ENCODE peak calls at places on chromosome 2, in six cellular contexts. S, X, O, N, G and U are unnamed samples.

GRCh38 chr2:207871911-207872310 is 102.2 kb upstream of the FZD5 start:
- DNase-seq in S (no peak), X (no peak), O (no peak), N (no peak), G (no peak), U (no peak)

GRCh38 chr2:241922396-241922795 is 52.9 kb downstream of the RTP5 start:
- DNase-seq in S (no peak), X (no peak), O (no peak), N (no peak), G (no peak), U (no peak)

GRCh38 chr2:25164526-25164925 is 3.9 kb downstream of the POMC start:
- DNase-seq in S (no peak), X (no peak), O (no peak), N (no peak), G (no peak), U (no peak)

GRCh38 chr2:13128139-13128538 is 411.4 kb downstream of the TRIB2 start:
- DNase-seq in S (no peak), X (no peak), O (no peak), N (no peak), G (no peak), U (no peak)

GRCh38 chr2:200658278-200658864 is 72.6 kb downstream of the AOX1 start:
- DNase-seq in S (no peak), X (no peak), O (no peak), N (peak), G (no peak), U (no peak)

GRCh38 chr2:46487667-46488333 is 8.4 kb downstream of the TMEM247 start:
- DNase-seq in S (peak), X (peak), O (no peak), N (peak), G (no peak), U (peak)

GRCh38 chr2:1069847-1070246 is 119.2 kb downstream of the SNTG2 start:
- DNase-seq in S (no peak), X (no peak), O (no peak), N (no peak), G (no peak), U (no peak)

GRCh38 chr2:30026091-30027055 is 105.0 kb upstream of the ALK start:
- DNase-seq in S (no peak), X (no peak), O (no peak), N (peak), G (peak), U (peak)

GRCh38 chr2:41598161-41598894 is 449.5 kb upstream of the PKDCC start:
- DNase-seq in S (no peak), X (no peak), O (no peak), N (peak), G (no peak), U (no peak)

GRCh38 chr2:28009732-28010131 is 119.2 kb downstream of the BABAM2 start:
- DNase-seq in S (no peak), X (no peak), O (no peak), N (peak), G (no peak), U (no peak)

GRCh38 chr2:19538411-19538963 is 180.1 kb upstream of the OSR1 start:
- DNase-seq in S (peak), X (peak), O (no peak), N (peak), G (no peak), U (peak)

GRCh38 chr2:72141881-72142742 is 5.5 kb downstream of the CYP26B1 start:
- DNase-seq in S (peak), X (peak), O (no peak), N (no peak), G (no peak), U (no peak)

GRCh38 chr2:160402498-160402897 is 91.1 kb downstream of the RBMS1 start:
- DNase-seq in S (no peak), X (no peak), O (no peak), N (no peak), G (no peak), U (no peak)

GRCh38 chr2:27522400-27522945 is 25.8 kb downstream of the GCKR start:
- DNase-seq in S (no peak), X (no peak), O (no peak), N (no peak), G (no peak), U (no peak)

GRCh38 chr2:60583604-60584003 is 30.1 kb upstream of the BCL11A start:
- DNase-seq in S (no peak), X (no peak), O (no peak), N (no peak), G (no peak), U (no peak)

GRCh38 chr2:45002661-45003210 is 6.5 kb downstream of the SIX2 start:
- DNase-seq in S (no peak), X (no peak), O (no peak), N (no peak), G (no peak), U (no peak)

GRCh38 chr2:132605236-132606180 is 64.5 kb downstream of the LYPD1 start:
- DNase-seq in S (no peak), X (no peak), O (no peak), N (no peak), G (no peak), U (no peak)

GRCh38 chr2:172647439-172647838 is 88.2 kb upstream of the RAPGEF4 start:
- DNase-seq in S (no peak), X (no peak), O (no peak), N (peak), G (no peak), U (no peak)

GRCh38 chr2:119491776-119492525 is 32.3 kb downstream of the SCTR start:
- DNase-seq in S (peak), X (no peak), O (peak), N (peak), G (no peak), U (peak)

GRCh38 chr2:176650101-176650500 is 380.9 kb downstream of the MTX2 start:
- DNase-seq in S (no peak), X (no peak), O (no peak), N (no peak), G (no peak), U (no peak)

GRCh38 chr2:85712261-85712660 is 18.1 kb downstream of the GNLY start:
- DNase-seq in S (no peak), X (no peak), O (no peak), N (no peak), G (no peak), U (no peak)

GRCh38 chr2:220220009-220220408 is 592.6 kb downstream of the SLC4A3 start:
- DNase-seq in S (no peak), X (no peak), O (no peak), N (no peak), G (no peak), U (no peak)

GRCh38 chr2:128894896-128895295 is 576.2 kb upstream of the HS6ST1 start:
- DNase-seq in S (no peak), X (no peak), O (no peak), N (no peak), G (no peak), U (no peak)

GRCh38 chr2:121356058-121356640 is 71.1 kb upstream of the TFCP2L1 start:
- DNase-seq in S (peak), X (peak), O (peak), N (peak), G (peak), U (peak)

GRCh38 chr2:226050822-226051221 is 651.3 kb downstream of the NYAP2 start:
- DNase-seq in S (no peak), X (no peak), O (no peak), N (no peak), G (no peak), U (no peak)

GRCh38 chr2:105454801-105455485 is 56.1 kb upstream of the FHL2 start:
- DNase-seq in S (peak), X (no peak), O (no peak), N (peak), G (no peak), U (peak)

GRCh38 chr2:13676269-13676668 is 956.2 kb upstream of the LRATD1 start:
- DNase-seq in S (no peak), X (no peak), O (no peak), N (no peak), G (no peak), U (no peak)